ENCODE peak calls at places on chromosomes 12 and 14, in five cellular contexts. One of them, this sample, is unnamed. For H3K4me1, the result is how much of the 10 kb centered on the place peaks cover.

GRCh38 chr12:19575307-19576243 is 136.3 kb downstream of the AEBP2 start:
- DNase-seq in PC-3: peak
- DNase-seq in SK-N-SH: peak
- DNase-seq in neuronal stem cell: no peak
- DNase-seq in breast epithelium: no peak
- DNase-seq in this sample: peak

GRCh38 chr14:59583755-59584154 is 7.1 kb upstream of the CCDC175 start:
- DNase-seq in PC-3: peak
- DNase-seq in SK-N-SH: no peak
- DNase-seq in neuronal stem cell: no peak
- DNase-seq in breast epithelium: no peak
- DNase-seq in this sample: peak

GRCh38 chr14:94036328-94037167 is 10.4 kb downstream of the OTUB2 start:
- DNase-seq in SK-N-SH: peak
- DNase-seq in breast epithelium: peak
- DNase-seq in PC-3: peak
- DNase-seq in neuronal stem cell: peak
- DNase-seq in this sample: peak

GRCh38 chr12:94353130-94353529 is 106.5 kb downstream of the CEP83 start:
- DNase-seq in SK-N-SH: no peak
- DNase-seq in neuronal stem cell: no peak
- DNase-seq in breast epithelium: no peak
- DNase-seq in PC-3: no peak
- DNase-seq in this sample: no peak

GRCh38 chr12:96522690-96523089 is 33.3 kb downstream of the CFAP54 start:
- DNase-seq in SK-N-SH: no peak
- DNase-seq in breast epithelium: no peak
- DNase-seq in neuronal stem cell: no peak
- DNase-seq in PC-3: no peak
- DNase-seq in this sample: no peak

GRCh38 chr12:55673638-55674037 is 34.1 kb downstream of the ITGA7 start:
- DNase-seq in SK-N-SH: no peak
- DNase-seq in neuronal stem cell: no peak
- DNase-seq in breast epithelium: no peak
- DNase-seq in PC-3: no peak
- DNase-seq in this sample: peak

GRCh38 chr12:77891531-77892147 is 60.9 kb downstream of the NAV3 start:
- DNase-seq in neuronal stem cell: no peak
- DNase-seq in breast epithelium: no peak
- DNase-seq in SK-N-SH: no peak
- DNase-seq in PC-3: no peak
- DNase-seq in this sample: no peak

GRCh38 chr12:96223411-96224218 is 29.4 kb downstream of the ELK3 start:
- DNase-seq in SK-N-SH: no peak
- DNase-seq in neuronal stem cell: no peak
- DNase-seq in PC-3: no peak
- DNase-seq in breast epithelium: no peak
- DNase-seq in this sample: no peak

GRCh38 chr14:90556050-90556477 is 159.2 kb downstream of the CALM1 start:
- DNase-seq in SK-N-SH: peak
- DNase-seq in breast epithelium: no peak
- DNase-seq in neuronal stem cell: peak
- DNase-seq in PC-3: no peak
- DNase-seq in this sample: no peak

GRCh38 chr14:94284221-94284620 is 8.8 kb downstream of the SERPINA10 start:
- DNase-seq in neuronal stem cell: no peak
- DNase-seq in breast epithelium: no peak
- DNase-seq in SK-N-SH: no peak
- DNase-seq in PC-3: no peak
- DNase-seq in this sample: no peak

GRCh38 chr14:68462683-68463082 is 330.2 kb downstream of the ZFP36L1 start:
- DNase-seq in neuronal stem cell: no peak
- DNase-seq in PC-3: no peak
- DNase-seq in breast epithelium: no peak
- DNase-seq in SK-N-SH: no peak
- DNase-seq in this sample: no peak
- H3K4me1 ChIP-seq in neuronal stem cell: under half
- H3K4me1 ChIP-seq in PC-3: half or more
- H3K4me1 ChIP-seq in breast epithelium: under half
- H3K4me1 ChIP-seq in SK-N-SH: under half
- H3K4me1 ChIP-seq in this sample: under half

DNA sequence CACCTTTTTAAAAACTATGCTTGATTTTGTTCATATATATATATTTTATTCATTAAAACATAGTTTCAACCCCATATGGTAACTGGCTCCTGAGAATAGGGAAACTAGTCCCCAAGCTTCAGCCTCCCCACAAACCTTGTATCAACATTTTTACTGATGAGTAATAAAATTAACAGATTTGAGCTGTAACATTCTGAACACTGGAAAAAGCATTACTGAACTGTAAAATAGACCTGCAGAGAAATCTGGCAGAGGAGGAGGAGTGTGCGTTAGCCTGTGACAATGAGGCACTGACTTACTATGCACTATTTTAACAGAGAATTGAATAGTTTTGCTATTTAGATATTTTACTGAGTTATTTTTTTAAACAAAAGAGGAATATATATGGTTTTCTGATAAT is 43.1 kb downstream of the FRS2 start:
- DNase-seq in SK-N-SH: no peak
- DNase-seq in neuronal stem cell: no peak
- DNase-seq in PC-3: no peak
- DNase-seq in breast epithelium: no peak
- DNase-seq in this sample: no peak
- H3K4me1 ChIP-seq in SK-N-SH: under half
- H3K4me1 ChIP-seq in neuronal stem cell: under half
- H3K4me1 ChIP-seq in PC-3: under half
- H3K4me1 ChIP-seq in breast epithelium: under half
- H3K4me1 ChIP-seq in this sample: under half

GRCh38 chr12:57234233-57234570 is 4.7 kb downstream of the SHMT2 start:
- DNase-seq in neuronal stem cell: no peak
- DNase-seq in PC-3: no peak
- DNase-seq in breast epithelium: no peak
- DNase-seq in SK-N-SH: no peak
- DNase-seq in this sample: no peak

GRCh38 chr12:57235012-57235727 is 5.7 kb downstream of the SHMT2 start:
- DNase-seq in SK-N-SH: peak
- DNase-seq in breast epithelium: no peak
- DNase-seq in PC-3: no peak
- DNase-seq in neuronal stem cell: no peak
- DNase-seq in this sample: peak

GRCh38 chr12:57234571-57235011 is 5.1 kb downstream of the SHMT2 start:
- DNase-seq in PC-3: no peak
- DNase-seq in neuronal stem cell: no peak
- DNase-seq in SK-N-SH: peak
- DNase-seq in breast epithelium: no peak
- DNase-seq in this sample: peak

GRCh38 chr12:57232156-57232756 is 2.7 kb downstream of the SHMT2 start:
- DNase-seq in SK-N-SH: no peak
- DNase-seq in PC-3: no peak
- DNase-seq in breast epithelium: no peak
- DNase-seq in neuronal stem cell: no peak
- DNase-seq in this sample: peak

GRCh38 chr12:57233357-57234232 is 4.1 kb downstream of the SHMT2 start:
- DNase-seq in breast epithelium: no peak
- DNase-seq in SK-N-SH: no peak
- DNase-seq in PC-3: no peak
- DNase-seq in neuronal stem cell: no peak
- DNase-seq in this sample: peak
- H3K4me1 ChIP-seq in breast epithelium: under half
- H3K4me1 ChIP-seq in SK-N-SH: under half
- H3K4me1 ChIP-seq in PC-3: under half
- H3K4me1 ChIP-seq in neuronal stem cell: under half
- H3K4me1 ChIP-seq in this sample: under half

GRCh38 chr12:6968426-6968825 is 2.0 kb downstream of the PHB2 start:
- DNase-seq in neuronal stem cell: no peak
- DNase-seq in breast epithelium: no peak
- DNase-seq in SK-N-SH: no peak
- DNase-seq in PC-3: no peak
- DNase-seq in this sample: no peak
- H3K4me1 ChIP-seq in neuronal stem cell: under half
- H3K4me1 ChIP-seq in breast epithelium: under half
- H3K4me1 ChIP-seq in SK-N-SH: under half
- H3K4me1 ChIP-seq in PC-3: under half
- H3K4me1 ChIP-seq in this sample: under half

DNA sequence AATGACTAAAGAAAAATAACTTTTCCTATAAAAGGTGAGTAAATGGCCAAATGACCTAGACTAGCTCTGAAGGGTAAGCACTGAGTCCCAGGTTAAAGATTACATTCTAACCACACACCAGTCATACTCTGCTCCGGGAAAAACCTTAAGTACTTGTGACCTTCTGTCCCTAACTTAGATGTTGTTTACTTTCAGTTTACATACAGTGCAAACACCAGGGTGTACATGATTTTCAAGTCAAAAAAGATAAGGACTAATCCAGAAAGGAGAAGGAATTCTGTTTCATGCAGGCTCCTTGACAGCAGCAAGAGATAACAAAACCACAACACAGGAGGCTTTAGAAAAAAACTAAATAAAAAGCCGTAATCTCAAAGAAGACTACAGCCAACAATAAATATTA is 174.2 kb downstream of the PPM1H start:
- DNase-seq in neuronal stem cell: no peak
- DNase-seq in breast epithelium: no peak
- DNase-seq in SK-N-SH: no peak
- DNase-seq in PC-3: no peak
- DNase-seq in this sample: no peak
- H3K4me1 ChIP-seq in neuronal stem cell: under half
- H3K4me1 ChIP-seq in breast epithelium: under half
- H3K4me1 ChIP-seq in SK-N-SH: under half
- H3K4me1 ChIP-seq in PC-3: under half
- H3K4me1 ChIP-seq in this sample: under half

GRCh38 chr14:95496111-95496681 is 20.3 kb downstream of the SYNE3 start:
- DNase-seq in breast epithelium: no peak
- DNase-seq in SK-N-SH: no peak
- DNase-seq in PC-3: no peak
- DNase-seq in neuronal stem cell: no peak
- DNase-seq in this sample: peak

GRCh38 chr14:95494456-95494855 is 22.0 kb downstream of the SYNE3 start:
- DNase-seq in breast epithelium: no peak
- DNase-seq in SK-N-SH: no peak
- DNase-seq in neuronal stem cell: no peak
- DNase-seq in PC-3: no peak
- DNase-seq in this sample: no peak

GRCh38 chr14:95495538-95496025 is 20.9 kb downstream of the SYNE3 start:
- DNase-seq in SK-N-SH: no peak
- DNase-seq in PC-3: no peak
- DNase-seq in breast epithelium: no peak
- DNase-seq in neuronal stem cell: no peak
- DNase-seq in this sample: no peak

GRCh38 chr14:95493976-95494375 is 22.5 kb downstream of the SYNE3 start:
- DNase-seq in neuronal stem cell: no peak
- DNase-seq in PC-3: no peak
- DNase-seq in breast epithelium: no peak
- DNase-seq in SK-N-SH: no peak
- DNase-seq in this sample: no peak

DNA sequence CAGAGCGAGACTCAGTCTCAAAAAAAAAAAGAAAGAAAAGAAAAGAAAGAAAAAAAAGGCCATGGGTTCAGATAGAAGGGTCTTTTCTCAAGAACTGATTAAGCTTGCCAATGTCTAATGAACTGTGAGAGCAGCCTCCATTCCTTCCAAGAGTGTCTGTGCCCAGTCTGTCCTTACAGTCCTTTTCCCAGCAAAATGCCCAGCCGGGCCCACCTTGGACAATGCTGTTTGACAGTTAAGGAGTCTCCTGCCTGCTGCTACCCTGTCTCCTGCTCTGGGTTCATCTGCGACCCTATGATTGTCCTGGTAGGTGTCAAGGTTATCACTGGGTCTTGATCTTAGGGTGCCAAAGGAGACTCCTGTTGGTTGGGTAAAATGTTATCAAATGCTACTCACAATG is 21.4 kb downstream of the SYNE3 start:
- DNase-seq in neuronal stem cell: no peak
- DNase-seq in breast epithelium: no peak
- DNase-seq in PC-3: no peak
- DNase-seq in SK-N-SH: no peak
- DNase-seq in this sample: no peak
- H3K4me1 ChIP-seq in neuronal stem cell: under half
- H3K4me1 ChIP-seq in breast epithelium: under half
- H3K4me1 ChIP-seq in PC-3: under half
- H3K4me1 ChIP-seq in SK-N-SH: under half
- H3K4me1 ChIP-seq in this sample: under half

GRCh38 chr14:99260116-99260515 is 11.9 kb downstream of the BCL11B start:
- DNase-seq in SK-N-SH: no peak
- DNase-seq in breast epithelium: no peak
- DNase-seq in PC-3: no peak
- DNase-seq in neuronal stem cell: no peak
- DNase-seq in this sample: no peak
- H3K4me1 ChIP-seq in SK-N-SH: under half
- H3K4me1 ChIP-seq in breast epithelium: under half
- H3K4me1 ChIP-seq in PC-3: under half
- H3K4me1 ChIP-seq in neuronal stem cell: under half
- H3K4me1 ChIP-seq in this sample: under half

This sample was measured in osteoblast.